ENCODE peak calls at places on chromosomes 6 and 20, in seven cellular contexts. One of them, this sample, is unnamed.

GRCh38 chr6:147508073-147508870 is at the start of gene SAMD5:
- DNase-seq in MM.1S: no peak
- DNase-seq in GM23338: peak; percentile 70
- DNase-seq in PC-9: no peak
- DNase-seq in neural progenitor cell: peak; percentile 87
- DNase-seq in PC-3: peak; percentile 75
- DNase-seq in SK-N-SH: peak; percentile 53
- DNase-seq in this sample: peak; percentile 61

GRCh38 chr20:3251806-3252205 is 12.8 kb upstream of the SLC4A11 start:
- DNase-seq in MM.1S: no peak
- DNase-seq in GM23338: no peak
- DNase-seq in PC-9: no peak
- DNase-seq in neural progenitor cell: no peak
- DNase-seq in PC-3: no peak
- DNase-seq in SK-N-SH: no peak
- DNase-seq in this sample: peak; percentile 26

GRCh38 chr6:157323924-157324276 is 581 bp upstream of the TMEM242 start:
- DNase-seq in MM.1S: peak; percentile 50
- DNase-seq in GM23338: peak; percentile 91
- DNase-seq in PC-9: peak; percentile 72
- DNase-seq in neural progenitor cell: peak; percentile 83
- DNase-seq in PC-3: peak; percentile 73
- DNase-seq in SK-N-SH: peak; percentile 78
- DNase-seq in this sample: peak; percentile 92

GRCh38 chr6:14354919-14355572 is 237.5 kb downstream of the CD83 start:
- DNase-seq in MM.1S: no peak
- DNase-seq in GM23338: no peak
- DNase-seq in PC-9: no peak
- DNase-seq in neural progenitor cell: no peak
- DNase-seq in PC-3: peak; percentile 92
- DNase-seq in SK-N-SH: no peak
- DNase-seq in this sample: peak; percentile 90

GRCh38 chr20:4876731-4877130 is 124.6 kb downstream of the SLC23A2 start:
- DNase-seq in MM.1S: no peak
- DNase-seq in GM23338: no peak
- DNase-seq in PC-9: no peak
- DNase-seq in neural progenitor cell: no peak
- DNase-seq in PC-3: peak; percentile 38
- DNase-seq in SK-N-SH: no peak
- DNase-seq in this sample: no peak

GRCh38 chr6:41011673-41012072 is 27.3 kb downstream of the UNC5CL start:
- DNase-seq in MM.1S: no peak
- DNase-seq in GM23338: no peak
- DNase-seq in PC-9: no peak
- DNase-seq in neural progenitor cell: no peak
- DNase-seq in PC-3: no peak
- DNase-seq in SK-N-SH: no peak
- DNase-seq in this sample: no peak

GRCh38 chr20:10557685-10558084 is 116.1 kb downstream of the JAG1 start:
- DNase-seq in MM.1S: no peak
- DNase-seq in GM23338: peak; percentile 31
- DNase-seq in PC-9: no peak
- DNase-seq in neural progenitor cell: no peak
- DNase-seq in PC-3: no peak
- DNase-seq in SK-N-SH: no peak
- DNase-seq in this sample: no peak

GRCh38 chr6:122558027-122558426 is 52.2 kb upstream of the PKIB start:
- DNase-seq in MM.1S: no peak
- DNase-seq in GM23338: no peak
- DNase-seq in PC-9: no peak
- DNase-seq in neural progenitor cell: no peak
- DNase-seq in PC-3: no peak
- DNase-seq in SK-N-SH: no peak
- DNase-seq in this sample: no peak

GRCh38 chr6:111485316-111485715 is 2.3 kb upstream of the REV3L start:
- DNase-seq in MM.1S: no peak
- DNase-seq in GM23338: no peak
- DNase-seq in PC-9: no peak
- DNase-seq in neural progenitor cell: no peak
- DNase-seq in PC-3: no peak
- DNase-seq in SK-N-SH: no peak
- DNase-seq in this sample: no peak

GRCh38 chr6:138533667-138534066 is 34.4 kb upstream of the NHSL1 start:
- DNase-seq in MM.1S: no peak
- DNase-seq in GM23338: no peak
- DNase-seq in PC-9: peak; percentile 32
- DNase-seq in neural progenitor cell: no peak
- DNase-seq in PC-3: no peak
- DNase-seq in SK-N-SH: no peak
- DNase-seq in this sample: no peak

GRCh38 chr20:208937-209566 is 18.0 kb upstream of the DEFB129 start:
- DNase-seq in MM.1S: peak; percentile 55
- DNase-seq in GM23338: peak; percentile 60
- DNase-seq in PC-9: peak; percentile 37
- DNase-seq in neural progenitor cell: peak; percentile 53
- DNase-seq in PC-3: peak; percentile 78
- DNase-seq in SK-N-SH: peak; percentile 41
- DNase-seq in this sample: peak; percentile 83

GRCh38 chr20:35506872-35507638 is 22.4 kb downstream of the C20orf173 start:
- DNase-seq in MM.1S: no peak
- DNase-seq in GM23338: no peak
- DNase-seq in PC-9: no peak
- DNase-seq in neural progenitor cell: no peak
- DNase-seq in PC-3: peak; percentile 52
- DNase-seq in SK-N-SH: no peak
- DNase-seq in this sample: peak; percentile 39

DNA sequence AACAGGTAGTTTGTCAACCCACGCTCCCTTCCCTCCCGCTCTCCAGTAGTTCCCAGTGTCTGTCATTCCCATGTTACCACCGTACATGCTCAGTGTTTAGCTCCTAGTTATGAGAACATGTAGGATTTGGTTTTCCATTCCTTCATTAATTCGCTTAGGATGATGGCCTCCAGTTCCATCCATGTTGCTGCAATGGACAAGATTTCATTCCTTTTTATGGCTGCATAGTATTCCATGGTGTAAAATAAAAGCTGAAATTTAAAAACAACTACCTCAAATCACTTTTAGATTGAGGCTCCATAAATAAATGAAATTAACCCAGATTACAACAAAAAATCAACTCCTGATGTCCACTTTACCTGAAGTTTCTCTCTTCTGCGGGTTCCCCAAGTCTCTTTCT is 190.6 kb downstream of the ZNF217 start:
- DNase-seq in MM.1S: no peak
- DNase-seq in GM23338: no peak
- DNase-seq in PC-9: no peak
- DNase-seq in neural progenitor cell: no peak
- DNase-seq in PC-3: no peak
- DNase-seq in SK-N-SH: no peak
- DNase-seq in this sample: no peak
- H3K27ac ChIP-seq in MM.1S: no peak overlapping the region
- H3K27ac ChIP-seq in GM23338: no peak overlapping the region
- H3K27ac ChIP-seq in PC-9: no peak overlapping the region
- H3K27ac ChIP-seq in neural progenitor cell: no peak overlapping the region
- H3K27ac ChIP-seq in PC-3: no peak overlapping the region
- H3K27ac ChIP-seq in SK-N-SH: no peak overlapping the region
- H3K27ac ChIP-seq in this sample: no peak overlapping the region

GRCh38 chr20:32977281-32978008 is 26.8 kb downstream of the SUN5 start:
- DNase-seq in MM.1S: no peak
- DNase-seq in GM23338: no peak
- DNase-seq in PC-9: no peak
- DNase-seq in neural progenitor cell: no peak
- DNase-seq in PC-3: no peak
- DNase-seq in SK-N-SH: no peak
- DNase-seq in this sample: no peak
- H3K4me1 ChIP-seq in MM.1S: peaks cover 3% of the 10 kb centered on the region
- H3K4me1 ChIP-seq in GM23338: peaks cover 16% of the 10 kb centered on the region
- H3K4me1 ChIP-seq in PC-9: no peaks in the 10 kb centered on the region
- H3K4me1 ChIP-seq in neural progenitor cell: peaks cover 20% of the 10 kb centered on the region
- H3K4me1 ChIP-seq in PC-3: no peaks in the 10 kb centered on the region
- H3K4me1 ChIP-seq in SK-N-SH: no peaks in the 10 kb centered on the region
- H3K4me1 ChIP-seq in this sample: no peaks in the 10 kb centered on the region

GRCh38 chr20:37364013-37364926 is 18.3 kb downstream of the SRC start:
- DNase-seq in MM.1S: no peak
- DNase-seq in GM23338: no peak
- DNase-seq in PC-9: no peak
- DNase-seq in neural progenitor cell: no peak
- DNase-seq in PC-3: no peak
- DNase-seq in SK-N-SH: no peak
- DNase-seq in this sample: no peak

GRCh38 chr20:37362231-37362792 is 16.4 kb downstream of the SRC start:
- DNase-seq in MM.1S: no peak
- DNase-seq in GM23338: no peak
- DNase-seq in PC-9: no peak
- DNase-seq in neural progenitor cell: no peak
- DNase-seq in PC-3: no peak
- DNase-seq in SK-N-SH: no peak
- DNase-seq in this sample: no peak

GRCh38 chr20:37364927-37365272 is 19.0 kb downstream of the SRC start:
- DNase-seq in MM.1S: no peak
- DNase-seq in GM23338: no peak
- DNase-seq in PC-9: no peak
- DNase-seq in neural progenitor cell: no peak
- DNase-seq in PC-3: no peak
- DNase-seq in SK-N-SH: no peak
- DNase-seq in this sample: no peak

GRCh38 chr20:37362821-37363220 is 16.9 kb downstream of the SRC start:
- DNase-seq in MM.1S: no peak
- DNase-seq in GM23338: no peak
- DNase-seq in PC-9: no peak
- DNase-seq in neural progenitor cell: no peak
- DNase-seq in PC-3: no peak
- DNase-seq in SK-N-SH: no peak
- DNase-seq in this sample: no peak

GRCh38 chr20:37363221-37364012 is 17.5 kb downstream of the SRC start:
- DNase-seq in MM.1S: no peak
- DNase-seq in GM23338: no peak
- DNase-seq in PC-9: no peak
- DNase-seq in neural progenitor cell: no peak
- DNase-seq in PC-3: no peak
- DNase-seq in SK-N-SH: no peak
- DNase-seq in this sample: no peak
- H3F3A ChIP-seq in MM.1S: peaks cover 25% of the 10 kb centered on the region
- H3F3A ChIP-seq in GM23338: peaks cover 2% of the 10 kb centered on the region
- H3F3A ChIP-seq in PC-9: no peaks in the 10 kb centered on the region
- H3F3A ChIP-seq in neural progenitor cell: peaks cover 14% of the 10 kb centered on the region
- H3F3A ChIP-seq in PC-3: no peaks in the 10 kb centered on the region
- H3F3A ChIP-seq in SK-N-SH: peaks cover 14% of the 10 kb centered on the region
- H3F3A ChIP-seq in this sample: peaks cover 8% of the 10 kb centered on the region

GRCh38 chr20:8131598-8132014 is 460 bp upstream of the PLCB1 start:
- DNase-seq in MM.1S: peak; percentile 61
- DNase-seq in GM23338: no peak
- DNase-seq in PC-9: no peak
- DNase-seq in neural progenitor cell: no peak
- DNase-seq in PC-3: peak; percentile 21
- DNase-seq in SK-N-SH: no peak
- DNase-seq in this sample: peak; percentile 70
- H3K27ac ChIP-seq in MM.1S: peak overlapping the region; percentile 2
- H3K27ac ChIP-seq in GM23338: peak overlapping the region; percentile 55
- H3K27ac ChIP-seq in PC-9: no peak overlapping the region
- H3K27ac ChIP-seq in neural progenitor cell: no peak overlapping the region
- H3K27ac ChIP-seq in PC-3: no peak overlapping the region
- H3K27ac ChIP-seq in SK-N-SH: peak overlapping the region; percentile 38
- H3K27ac ChIP-seq in this sample: no peak overlapping the region

GRCh38 chr20:25270829-25271251 is 23.0 kb downstream of the PYGB start:
- DNase-seq in MM.1S: no peak
- DNase-seq in GM23338: no peak
- DNase-seq in PC-9: no peak
- DNase-seq in neural progenitor cell: no peak
- DNase-seq in PC-3: no peak
- DNase-seq in SK-N-SH: no peak
- DNase-seq in this sample: no peak
- H3K4me1 ChIP-seq in MM.1S: no peaks in the 10 kb centered on the region
- H3K4me1 ChIP-seq in GM23338: no peaks in the 10 kb centered on the region
- H3K4me1 ChIP-seq in PC-9: no peaks in the 10 kb centered on the region
- H3K4me1 ChIP-seq in neural progenitor cell: no peaks in the 10 kb centered on the region
- H3K4me1 ChIP-seq in PC-3: no peaks in the 10 kb centered on the region
- H3K4me1 ChIP-seq in SK-N-SH: no peaks in the 10 kb centered on the region
- H3K4me1 ChIP-seq in this sample: no peaks in the 10 kb centered on the region

DNA sequence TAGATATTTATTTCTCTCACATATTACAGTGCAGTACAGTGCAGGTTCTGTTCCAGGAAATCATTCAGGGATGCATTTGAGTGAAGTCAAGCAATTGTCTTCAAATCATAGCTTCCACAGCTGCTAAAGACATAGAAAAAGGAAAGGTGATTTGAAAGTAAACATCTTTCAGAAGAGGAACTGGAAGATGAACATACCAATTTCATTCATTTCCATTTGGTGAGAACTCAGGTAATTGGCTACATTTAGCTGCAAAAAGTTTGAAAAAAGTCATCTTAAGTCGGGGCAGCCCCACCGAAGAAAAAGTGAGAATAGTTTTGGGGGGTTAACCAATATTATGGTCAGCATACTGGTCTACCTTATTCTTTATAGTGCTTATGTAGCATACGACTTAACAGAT is 61.4 kb upstream of the IL20RA start:
- DNase-seq in MM.1S: no peak
- DNase-seq in GM23338: no peak
- DNase-seq in PC-9: no peak
- DNase-seq in neural progenitor cell: no peak
- DNase-seq in PC-3: no peak
- DNase-seq in SK-N-SH: no peak
- DNase-seq in this sample: no peak
- H3F3A ChIP-seq in MM.1S: peaks cover 24% of the 10 kb centered on the region
- H3F3A ChIP-seq in GM23338: no peaks in the 10 kb centered on the region
- H3F3A ChIP-seq in PC-9: no peaks in the 10 kb centered on the region
- H3F3A ChIP-seq in neural progenitor cell: no peaks in the 10 kb centered on the region
- H3F3A ChIP-seq in PC-3: no peaks in the 10 kb centered on the region
- H3F3A ChIP-seq in SK-N-SH: peaks cover 3% of the 10 kb centered on the region
- H3F3A ChIP-seq in this sample: no peaks in the 10 kb centered on the region

This sample was measured in GM23248.